ENCODE peak calls at places on chromosomes 4 and X, in ten cellular contexts. L is EH; C is NCI-H524; J is stimulated activated naive B cell treated with anti-CD40 and anti-IgM and Interleukin-4, amounts not matched to agents 10 μg/mL and 1 μg/mL and 100 μg/mL, for 72 hours; P is choroid plexus epithelial cell; T is endodermal cell; E is PC-9; Z is mucosa of descending colon; F is nucleus accumbens; O is adipocyte. B is an unnamed sample.

GRCh38 chr4:5722328-5722727 is 11.3 kb downstream of the EVC start:
- DNase-seq in L (peak), C (no peak), J (no peak), P (no peak), T (no peak), E (no peak), Z (no peak), F (no peak), O (peak), B (no peak)

GRCh38 chr4:104591505-104591904 is 96.8 kb upstream of the CXXC4 start:
- DNase-seq in L (no peak), C (peak), J (no peak), P (no peak), T (peak), E (no peak), Z (peak), F (peak), O (no peak), B (no peak)

GRCh38 chr4:135277980-135278315 is 1076.4 kb upstream of the PABPC4L start:
- DNase-seq in L (no peak), C (peak), J (no peak), P (no peak), T (no peak), E (no peak), Z (no peak), F (no peak), O (no peak), B (no peak)

GRCh38 chr4:20954541-20954940 is 254.3 kb downstream of the PACRGL start:
- DNase-seq in L (no peak), C (peak), J (no peak), P (no peak), T (no peak), E (no peak), Z (no peak), F (no peak), O (no peak), B (no peak)

GRCh38 chr4:8311096-8312068 is 41.8 kb downstream of the HTRA3 start:
- DNase-seq in L (no peak), C (no peak), J (no peak), P (no peak), T (peak), E (no peak), Z (no peak), F (no peak), O (no peak), B (no peak)

GRCh38 chr4:65791807-65792308 is 121.6 kb upstream of the EPHA5 start:
- DNase-seq in L (peak), C (no peak), J (no peak), P (peak), T (no peak), E (no peak), Z (no peak), F (no peak), O (peak), B (peak)

GRCh38 chrX:11059923-11060322 is 51.2 kb upstream of the HCCS start:
- DNase-seq in L (peak), C (no peak), J (no peak), P (no peak), T (no peak), E (no peak), Z (no peak), F (no peak), O (no peak), B (no peak)

GRCh38 chr4:64250488-64250887 is 158.8 kb downstream of the TECRL start:
- DNase-seq in L (no peak), C (no peak), J (no peak), P (no peak), T (no peak), E (no peak), Z (no peak), F (no peak), O (no peak), B (no peak)

GRCh38 chr4:149914521-149915115 is 99.0 kb upstream of the IQCM start:
- DNase-seq in L (peak), C (peak), J (peak), P (peak), T (peak), E (peak), Z (peak), F (no peak), O (peak), B (peak)